ENCODE peak calls at places on chromosomes 2 and 18, in four cellular contexts. One of them, this sample, is unnamed.

GRCh38 chr2:138276367-138276766 is 225.2 kb upstream of the SPOPL start:
- DNase-seq in HepG2: peak
- DNase-seq in H1: no peak
- DNase-seq in GM12891: no peak
- DNase-seq in this sample: no peak

GRCh38 chr2:176642074-176642473 is 372.8 kb downstream of the MTX2 start:
- DNase-seq in HepG2: no peak
- DNase-seq in H1: no peak
- DNase-seq in GM12891: no peak
- DNase-seq in this sample: no peak

GRCh38 chr18:53567935-53568574 is 656.4 kb downstream of the MBD2 start:
- DNase-seq in HepG2: peak
- DNase-seq in H1: peak
- DNase-seq in GM12891: peak
- DNase-seq in this sample: no peak

GRCh38 chr18:45765740-45766139 is 41.8 kb downstream of the SLC14A1 start:
- DNase-seq in HepG2: no peak
- DNase-seq in H1: no peak
- DNase-seq in GM12891: no peak
- DNase-seq in this sample: no peak

GRCh38 chr2:96928277-96928781 is 58.1 kb downstream of the FAM178B start:
- DNase-seq in HepG2: no peak
- DNase-seq in H1: no peak
- DNase-seq in GM12891: no peak
- DNase-seq in this sample: no peak

GRCh38 chr18:36247036-36247435 is 50.5 kb upstream of the FHOD3 start:
- DNase-seq in HepG2: no peak
- DNase-seq in H1: no peak
- DNase-seq in GM12891: no peak
- DNase-seq in this sample: no peak

GRCh38 chr2:188291617-188292445 is at the start of gene GULP1:
- DNase-seq in HepG2: peak
- DNase-seq in H1: peak
- DNase-seq in GM12891: peak
- DNase-seq in this sample: no peak

GRCh38 chr2:179193759-179194394 is 70.8 kb downstream of the SESTD1 start:
- DNase-seq in HepG2: peak
- DNase-seq in H1: no peak
- DNase-seq in GM12891: no peak
- DNase-seq in this sample: no peak

GRCh38 chr2:13654416-13654815 is 937.7 kb downstream of the TRIB2 start:
- DNase-seq in HepG2: no peak
- DNase-seq in H1: no peak
- DNase-seq in GM12891: no peak
- DNase-seq in this sample: no peak
- TF ChIP-seq TAF1 in HepG2: no peak
- TF ChIP-seq TAF1 in H1: no peak
- TF ChIP-seq TAF1 in GM12891: no peak
- TF ChIP-seq TAF1 in this sample: no peak

DNA sequence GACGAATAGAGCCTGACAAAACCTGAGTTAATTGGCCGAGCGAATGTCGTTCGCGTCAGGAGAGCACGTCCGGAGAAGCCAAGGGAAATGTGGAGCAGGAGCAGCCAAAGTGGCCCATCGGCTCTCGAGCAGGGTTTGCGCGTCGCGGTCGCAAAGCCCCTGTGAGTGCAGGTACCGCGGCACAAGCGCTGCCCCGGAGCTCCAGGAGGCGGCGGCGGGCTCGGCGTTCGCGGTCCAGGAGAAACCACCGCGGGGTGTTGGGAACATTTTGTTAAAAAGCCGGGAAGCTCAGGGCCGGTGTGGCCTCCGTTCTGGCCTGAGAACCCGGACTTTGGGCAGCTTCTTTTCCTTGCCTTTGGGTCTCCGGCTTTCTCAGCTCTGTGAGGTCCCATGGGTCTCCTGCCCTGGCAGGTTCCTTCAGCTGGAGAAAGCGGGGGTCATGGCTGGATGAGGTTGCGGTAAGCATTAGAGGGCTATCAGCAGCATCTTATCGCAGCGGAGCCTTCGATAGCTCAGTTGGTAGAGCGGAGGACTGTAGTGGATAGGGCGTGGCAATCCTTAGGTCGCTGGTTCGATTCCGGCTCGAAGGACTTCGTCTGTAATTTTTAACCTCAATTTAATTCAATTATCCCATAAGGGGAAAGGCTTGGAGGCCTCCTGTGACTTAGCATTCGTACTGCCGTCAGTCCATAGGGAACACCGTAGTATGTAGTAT is 1.0 kb upstream of the AGBL5 start:
- DNase-seq in HepG2: peak
- DNase-seq in H1: peak
- DNase-seq in GM12891: peak
- DNase-seq in this sample: peak
- TF ChIP-seq POLR2A in HepG2: peak
- TF ChIP-seq POLR2A in H1: no peak
- TF ChIP-seq POLR2A in GM12891: peak
- TF ChIP-seq POLR2A in this sample: no peak

GRCh38 chr18:21743166-21743831 is 2.7 kb downstream of the MIB1 start:
- DNase-seq in HepG2: no peak
- DNase-seq in H1: no peak
- DNase-seq in GM12891: no peak
- DNase-seq in this sample: no peak
- TF ChIP-seq TAF1 in HepG2: no peak
- TF ChIP-seq TAF1 in H1: no peak
- TF ChIP-seq TAF1 in GM12891: no peak
- TF ChIP-seq TAF1 in this sample: no peak

GRCh38 chr2:159516241-159516758 is 100.0 kb downstream of the BAZ2B start:
- DNase-seq in HepG2: peak
- DNase-seq in H1: no peak
- DNase-seq in GM12891: peak
- DNase-seq in this sample: no peak
- TF ChIP-seq POLR2A in HepG2: no peak
- TF ChIP-seq POLR2A in H1: no peak
- TF ChIP-seq POLR2A in GM12891: peak
- TF ChIP-seq POLR2A in this sample: no peak

GRCh38 chr2:68045337-68045736 is 17.5 kb downstream of the C1D start:
- DNase-seq in HepG2: no peak
- DNase-seq in H1: no peak
- DNase-seq in GM12891: no peak
- DNase-seq in this sample: no peak
- TF ChIP-seq TAF1 in HepG2: no peak
- TF ChIP-seq TAF1 in H1: no peak
- TF ChIP-seq TAF1 in GM12891: no peak
- TF ChIP-seq TAF1 in this sample: no peak

This sample was measured in GM12892.